ENCODE peak calls at places on chromosomes 13 and 19, in five cellular contexts. T is HepG2, M is GM12878, K is K562, G is SK-N-SH. V is an unnamed sample.

GRCh38 chr19:46718157-46718933 is 1.4 kb upstream of the PRKD2 start:
- DNase-seq in T (no peak), M (peak; percentile 69), K (no peak), G (no peak), V (no peak)

GRCh38 chr19:41407271-41407670 is 9.7 kb downstream of the BCKDHA start:
- DNase-seq in T (no peak), M (no peak), K (no peak), G (no peak), V (no peak)

GRCh38 chr19:11125994-11126685 is 29.4 kb downstream of the SPC24 start:
- DNase-seq in T (peak; percentile 67), M (no peak), K (peak; percentile 62), G (peak; percentile 82), V (peak; percentile 72)

GRCh38 chr13:97849305-97849704 is 104.2 kb upstream of the IPO5 start:
- DNase-seq in T (peak; percentile 36), M (peak; percentile 8), K (no peak), G (peak; percentile 15), V (peak; percentile 19)

GRCh38 chr13:95199896-95200295 is 101.4 kb downstream of the ABCC4 start:
- DNase-seq in T (no peak), M (no peak), K (no peak), G (no peak), V (no peak)

GRCh38 chr13:35881360-35881759 is 249.8 kb downstream of the DCLK1 start:
- DNase-seq in T (no peak), M (no peak), K (no peak), G (no peak), V (no peak)

GRCh38 chr19:47112664-47113445 is 721 bp downstream of the ZC3H4 start:
- DNase-seq in T (peak; percentile 96), M (peak; percentile 100), K (peak; percentile 95), G (peak; percentile 92), V (peak; percentile 95)

GRCh38 chr13:110183925-110184324 is 123.0 kb downstream of the COL4A1 start:
- DNase-seq in T (no peak), M (no peak), K (no peak), G (peak; percentile 76), V (no peak)

GRCh38 chr13:23025848-23026608 is 154.8 kb upstream of the SGCG start:
- DNase-seq in T (no peak), M (no peak), K (no peak), G (no peak), V (no peak)

GRCh38 chr13:40401911-40402776 is 264.3 kb downstream of the FOXO1 start:
- DNase-seq in T (peak; percentile 88), M (peak; percentile 74), K (peak; percentile 49), G (no peak), V (peak; percentile 19)

GRCh38 chr19:17026041-17026658 is 460 bp downstream of the CPAMD8 start:
- DNase-seq in T (no peak), M (no peak), K (no peak), G (no peak), V (no peak)

GRCh38 chr13:40779796-40780285 is 8.9 kb upstream of the MRPS31 start:
- DNase-seq in T (no peak), M (no peak), K (no peak), G (no peak), V (no peak)

GRCh38 chr13:98014766-98015165 is 61.3 kb downstream of the IPO5 start:
- DNase-seq in T (no peak), M (no peak), K (no peak), G (no peak), V (no peak)

GRCh38 chr19:45498411-45499195 is at the start of gene PPM1N:
- DNase-seq in T (no peak), M (no peak), K (no peak), G (no peak), V (no peak)

GRCh38 chr19:5803752-5804515 is 933 bp upstream of the NRTN start:
- DNase-seq in T (peak; percentile 83), M (peak; percentile 39), K (peak; percentile 97), G (peak; percentile 99), V (peak; percentile 96)

GRCh38 chr19:13700621-13701020 is 63.7 kb upstream of the MRI1 start:
- DNase-seq in T (no peak), M (no peak), K (no peak), G (no peak), V (no peak)

GRCh38 chr13:113086031-113086750 is 19.4 kb upstream of the F7 start:
- DNase-seq in T (no peak), M (no peak), K (peak; percentile 43), G (no peak), V (no peak)

GRCh38 chr13:113080901-113081521 is 24.6 kb upstream of the F7 start:
- DNase-seq in T (no peak), M (no peak), K (no peak), G (no peak), V (no peak)

GRCh38 chr13:27396252-27396846 is 28.1 kb upstream of the GTF3A start:
- DNase-seq in T (peak; percentile 95), M (no peak), K (no peak), G (no peak), V (no peak)

GRCh38 chr19:39144487-39145071 is 19.0 kb downstream of the PAK4 start:
- DNase-seq in T (no peak), M (no peak), K (no peak), G (peak; percentile 80), V (no peak)

GRCh38 chr13:94902722-94903407 is 190.5 kb upstream of the SOX21 start:
- DNase-seq in T (no peak), M (no peak), K (no peak), G (no peak), V (no peak)

DNA sequence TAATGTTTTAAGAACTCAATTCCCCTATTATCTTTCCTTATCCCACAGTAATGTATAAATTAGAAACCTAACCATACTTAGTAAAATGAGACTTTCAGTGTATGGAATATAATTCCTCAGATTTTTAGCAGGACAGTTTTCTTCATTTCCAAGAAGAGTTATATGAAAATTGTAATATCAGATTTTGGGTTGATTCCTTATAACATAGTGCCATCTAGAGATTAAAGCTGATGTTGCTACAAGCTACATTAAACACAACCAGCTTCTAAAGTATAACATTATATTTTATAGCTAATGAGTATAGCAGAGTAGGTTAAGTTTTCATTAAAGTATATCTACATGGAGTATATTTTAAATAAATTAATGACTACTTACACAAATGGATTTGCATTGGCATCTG is 99.7 kb upstream of the MIR17HG start:
- DNase-seq in T (no peak), M (no peak), K (no peak), G (peak; percentile 19), V (no peak)
- TF ChIP-seq FOXM1 in T (no peak), M (no peak), K (no peak), G (no peak), V (no peak)

GRCh38 chr19:15324791-15325519 is 7.4 kb downstream of the BRD4 start:
- DNase-seq in T (no peak), M (no peak), K (no peak), G (no peak), V (no peak)
- TF ChIP-seq FOXM1 in T (no peak), M (no peak), K (no peak), G (no peak), V (no peak)

GRCh38 chr13:45367995-45368394 is 27.0 kb upstream of the TPT1 start:
- DNase-seq in T (no peak), M (no peak), K (no peak), G (no peak), V (no peak)

GRCh38 chr13:45368571-45368970 is 27.6 kb upstream of the TPT1 start:
- DNase-seq in T (no peak), M (no peak), K (no peak), G (no peak), V (no peak)

GRCh38 chr13:45365558-45365885 is 24.5 kb upstream of the TPT1 start:
- DNase-seq in T (no peak), M (no peak), K (no peak), G (no peak), V (no peak)

GRCh38 chr13:45369116-45369515 is 28.1 kb upstream of the TPT1 start:
- DNase-seq in T (no peak), M (no peak), K (no peak), G (no peak), V (no peak)

DNA sequence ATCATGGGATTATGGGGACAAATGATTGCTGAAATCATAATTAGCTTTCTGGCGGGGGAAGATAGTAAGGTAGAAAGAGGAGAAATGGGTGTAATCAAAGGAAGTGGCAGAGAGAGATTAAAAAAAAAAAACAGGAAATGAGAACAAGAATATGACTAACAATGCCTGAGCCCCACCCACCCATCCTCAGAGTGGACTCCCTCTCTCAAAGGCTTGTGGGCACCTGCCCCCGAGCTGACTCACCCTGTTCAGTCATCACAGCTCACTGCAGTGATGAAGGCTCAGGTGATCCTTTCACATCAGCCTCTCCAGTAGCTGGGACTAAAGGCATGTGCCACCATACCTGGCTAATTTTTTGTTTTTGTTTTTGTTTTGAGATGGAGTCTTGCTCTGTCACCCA is 26.4 kb upstream of the TPT1 start:
- DNase-seq in T (peak; percentile 69), M (peak; percentile 67), K (peak; percentile 71), G (no peak), V (no peak)
- TF ChIP-seq FOXM1 in T (no peak), M (no peak), K (no peak), G (no peak), V (no peak)

DNA sequence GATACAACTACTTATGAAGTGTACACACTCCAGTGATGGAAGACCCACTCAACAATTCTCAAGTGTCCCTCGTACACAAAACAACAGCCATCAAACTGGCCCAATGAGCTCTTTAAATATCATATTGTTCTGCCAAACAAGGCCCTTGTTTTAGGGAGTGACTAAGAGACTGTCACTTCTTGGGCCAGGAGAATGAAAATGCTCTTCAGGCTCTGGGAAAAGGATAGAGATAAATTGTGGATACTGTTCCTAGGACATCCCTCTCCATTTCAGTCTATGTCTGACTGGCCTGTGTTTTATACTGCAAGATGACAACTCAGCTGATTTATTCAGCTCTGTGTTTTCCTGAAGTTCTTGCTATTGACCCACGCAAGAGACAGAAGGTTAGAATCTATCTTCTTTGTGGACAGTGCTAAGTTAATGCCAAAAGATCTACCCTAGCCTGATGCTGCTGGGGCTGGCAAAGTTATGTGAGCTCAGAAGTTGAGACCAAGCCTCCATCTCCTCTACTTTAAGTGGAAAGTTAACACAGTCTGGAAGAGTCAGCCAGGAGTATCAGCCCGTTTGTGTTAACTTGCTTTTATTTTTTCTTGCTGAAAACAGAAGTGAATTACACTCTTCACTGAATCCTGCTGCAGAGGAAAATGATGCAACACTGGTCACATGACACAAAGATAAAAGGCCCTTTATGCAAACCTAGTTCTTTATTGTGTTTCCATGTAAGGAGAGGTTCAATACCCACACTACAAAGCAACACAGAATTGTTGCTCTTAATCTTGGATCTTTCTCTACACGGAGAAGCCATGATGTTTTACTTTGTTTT is 14.6 kb downstream of the FRY start:
- DNase-seq in T (peak; percentile 92), M (no peak), K (no peak), G (no peak), V (no peak)
- TF ChIP-seq FOXM1 in T (no peak), M (no peak), K (no peak), G (no peak), V (no peak)

DNA sequence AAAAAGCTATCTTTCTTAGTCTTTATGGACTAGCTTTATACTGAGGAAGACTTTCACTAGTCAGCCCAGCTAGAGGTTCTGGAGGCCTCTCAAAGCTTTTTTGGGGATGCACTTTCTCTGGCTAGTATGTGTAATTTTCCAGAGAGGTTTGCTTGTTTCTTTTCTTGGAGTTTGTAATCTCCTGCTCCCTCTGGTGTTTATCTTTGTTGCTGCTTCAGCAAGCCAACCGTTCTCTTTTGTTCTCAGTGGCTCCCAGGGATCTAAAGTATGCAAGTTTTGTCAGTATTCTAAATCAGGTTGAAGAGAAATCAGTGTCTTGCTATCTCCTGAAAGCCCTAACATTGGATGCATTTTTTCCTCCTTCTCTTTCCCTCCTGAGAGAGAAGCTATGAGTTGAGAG is 121.1 kb upstream of the MYO16 start:
- DNase-seq in T (peak; percentile 2), M (no peak), K (no peak), G (peak; percentile 39), V (no peak)
- TF ChIP-seq FOXM1 in T (no peak), M (no peak), K (no peak), G (no peak), V (no peak)

V was measured in HEK293T.